ENCODE peak calls at places on chromosomes 16 and 17, in ten cellular contexts. H is suprapubic skin, I is RWPE1, X is upper lobe of right lung, R is A673, N is heart right ventricle, W is A549, V is cardiac muscle cell, O is AG04450, F is dorsolateral prefrontal cortex. T is an unnamed sample.

GRCh38 chr16:28280881-28281836 is 11.2 kb upstream of the SBK1 start:
- DNase-seq in N (no peak), F (no peak), I (no peak), W (peak), R (peak), H (no peak), X (no peak), V (no peak), O (no peak), T (no peak)

GRCh38 chr16:10123141-10123540 is 59.1 kb downstream of the GRIN2A start:
- DNase-seq in H (no peak), R (no peak), X (no peak), V (no peak), O (no peak), I (no peak), W (no peak), F (no peak), N (no peak), T (no peak)

GRCh38 chr17:82238562-82239201 is 9.8 kb downstream of the SLC16A3 start:
- DNase-seq in F (peak), H (peak), I (peak), V (no peak), O (no peak), R (peak), W (peak), X (peak), N (peak), T (peak)

GRCh38 chr17:68981288-68981687 is 26.1 kb upstream of the ABCA8 start:
- DNase-seq in H (no peak), N (no peak), V (no peak), F (no peak), O (peak), R (peak), X (no peak), I (peak), W (no peak), T (no peak)

GRCh38 chr17:47848198-47848513 is 2.8 kb downstream of the SP6 start:
- DNase-seq in H (no peak), N (no peak), R (no peak), O (no peak), W (no peak), V (no peak), F (no peak), I (no peak), X (no peak), T (no peak)

GRCh38 chr16:48158296-48158695 is 2.5 kb upstream of the ABCC12 start:
- DNase-seq in H (no peak), W (peak), I (peak), N (no peak), O (peak), F (no peak), X (no peak), R (no peak), V (no peak), T (no peak)

GRCh38 chr17:81030726-81031570 is 4.0 kb upstream of the BAIAP2 start:
- DNase-seq in V (no peak), F (no peak), O (no peak), X (peak), R (no peak), I (no peak), W (no peak), H (no peak), N (no peak), T (peak)

GRCh38 chr16:75555213-75555706 is 792 bp downstream of the TMEM231 start:
- DNase-seq in X (peak), I (peak), H (peak), N (peak), R (peak), O (peak), V (peak), W (peak), F (peak), T (peak)

GRCh38 chr16:77660311-77660710 is 62.0 kb upstream of the NUDT7 start:
- DNase-seq in X (no peak), F (no peak), H (no peak), W (peak), I (peak), O (peak), N (no peak), V (peak), R (peak), T (no peak)

GRCh38 chr16:85484337-85485295 is 128.5 kb upstream of the GSE1 start:
- DNase-seq in V (no peak), I (no peak), X (peak), F (no peak), R (no peak), O (no peak), W (no peak), N (no peak), H (no peak), T (no peak)

GRCh38 chr16:17177968-17178880 is 292.5 kb downstream of the XYLT1 start:
- DNase-seq in I (no peak), N (no peak), O (no peak), V (peak), W (no peak), R (no peak), F (no peak), X (no peak), H (no peak), T (no peak)

GRCh38 chr17:17723354-17724261 is 42.4 kb downstream of the RAI1 start:
- DNase-seq in N (no peak), X (no peak), H (no peak), O (peak), F (peak), V (peak), I (no peak), W (no peak), R (peak), T (no peak)

GRCh38 chr17:27222515-27222914 is 71.4 kb upstream of the WSB1 start:
- DNase-seq in I (no peak), X (no peak), F (no peak), W (no peak), O (no peak), H (no peak), V (no peak), R (no peak), N (no peak), T (no peak)

GRCh38 chr16:27437946-27438345 is 36.0 kb downstream of the IL21R start:
- DNase-seq in H (peak), V (no peak), I (no peak), F (no peak), N (no peak), X (no peak), R (no peak), O (no peak), W (no peak), T (peak)

GRCh38 chr17:65017375-65017774 is 39.2 kb downstream of the GNA13 start:
- DNase-seq in O (no peak), N (no peak), H (no peak), F (no peak), V (no peak), W (no peak), I (no peak), R (no peak), X (no peak), T (no peak)

GRCh38 chr16:31695667-31696066 is 168.0 kb downstream of the AHSP start:
- DNase-seq in N (no peak), O (no peak), W (no peak), X (no peak), I (no peak), F (no peak), H (no peak), V (no peak), R (peak), T (no peak)

GRCh38 chr17:35536664-35537160 is 766 bp downstream of the SLFN12L start:
- DNase-seq in I (no peak), X (no peak), W (no peak), F (no peak), V (no peak), H (no peak), R (no peak), O (no peak), N (no peak), T (no peak)

GRCh38 chr17:61208301-61209098 is 191.1 kb upstream of the TBX2 start:
- DNase-seq in V (no peak), X (no peak), W (peak), H (no peak), O (peak), I (no peak), N (no peak), R (no peak), F (no peak), T (no peak)

GRCh38 chr17:75693500-75694481 is 26.7 kb downstream of the SAP30BP start:
- DNase-seq in W (peak), I (peak), R (peak), N (peak), X (peak), H (peak), V (peak), O (no peak), F (peak), T (peak)

GRCh38 chr16:3618782-3619166 is 7.4 kb upstream of the SLX4 start:
- DNase-seq in V (no peak), I (peak), R (no peak), X (no peak), N (no peak), F (no peak), O (no peak), W (peak), H (no peak), T (no peak)

GRCh38 chr16:66254751-66255150 is 111.7 kb upstream of the CDH5 start:
- DNase-seq in R (no peak), H (no peak), W (no peak), N (no peak), O (no peak), X (no peak), I (no peak), F (no peak), V (no peak), T (no peak)

GRCh38 chr16:86827521-86827920 is 249.2 kb downstream of the FOXL1 start:
- DNase-seq in H (no peak), R (no peak), O (no peak), N (no peak), F (no peak), I (no peak), W (no peak), X (no peak), V (no peak), T (no peak)

GRCh38 chr16:10552281-10552680 is 28.1 kb downstream of the EMP2 start:
- DNase-seq in R (no peak), N (no peak), W (no peak), F (no peak), H (no peak), O (no peak), V (no peak), I (no peak), X (no peak), T (no peak)

GRCh38 chr16:84827131-84827574 is 7.4 kb downstream of the CRISPLD2 start:
- DNase-seq in R (no peak), N (no peak), O (no peak), H (no peak), V (peak), X (no peak), F (no peak), I (no peak), W (no peak), T (no peak)

DNA sequence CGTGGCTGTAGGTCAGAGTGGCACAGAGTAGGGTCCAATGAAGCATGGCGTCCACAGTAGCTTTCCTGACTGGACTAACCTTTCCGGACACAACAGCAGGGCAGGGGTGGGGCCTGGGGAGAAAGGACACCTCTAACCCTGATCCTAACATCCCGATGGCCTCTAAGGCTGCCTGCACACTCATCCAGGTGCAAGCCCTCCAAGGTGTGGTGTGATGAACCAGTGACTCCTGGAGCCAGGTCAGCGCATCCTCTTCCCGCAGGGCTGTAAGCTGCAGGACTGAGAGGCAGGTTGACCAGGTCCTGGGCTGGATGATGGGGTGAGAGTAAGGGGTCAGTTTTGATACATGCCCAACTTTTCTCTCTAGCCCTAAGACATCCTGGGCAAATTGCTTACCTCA is 3.1 kb upstream of the ERBB2 start:
- DNase-seq in N (no peak), F (no peak), X (peak), V (no peak), W (no peak), H (no peak), R (no peak), O (no peak), I (no peak), T (no peak)
- TF ChIP-seq CTCF in N (no peak), F (no peak), X (no peak), V (no peak), W (no peak), H (no peak), R (no peak), O (no peak), I (no peak), T (no peak)

GRCh38 chr17:49548051-49548505 is 27.6 kb upstream of the NXPH3 start:
- DNase-seq in I (no peak), R (no peak), V (no peak), F (no peak), N (peak), O (no peak), W (no peak), X (no peak), H (peak), T (no peak)
- H3K27ac ChIP-seq in I (no peak), R (no peak), V (no peak), F (no peak), N (peak), O (no peak), W (no peak), X (no peak), H (no peak), T (no peak)

DNA sequence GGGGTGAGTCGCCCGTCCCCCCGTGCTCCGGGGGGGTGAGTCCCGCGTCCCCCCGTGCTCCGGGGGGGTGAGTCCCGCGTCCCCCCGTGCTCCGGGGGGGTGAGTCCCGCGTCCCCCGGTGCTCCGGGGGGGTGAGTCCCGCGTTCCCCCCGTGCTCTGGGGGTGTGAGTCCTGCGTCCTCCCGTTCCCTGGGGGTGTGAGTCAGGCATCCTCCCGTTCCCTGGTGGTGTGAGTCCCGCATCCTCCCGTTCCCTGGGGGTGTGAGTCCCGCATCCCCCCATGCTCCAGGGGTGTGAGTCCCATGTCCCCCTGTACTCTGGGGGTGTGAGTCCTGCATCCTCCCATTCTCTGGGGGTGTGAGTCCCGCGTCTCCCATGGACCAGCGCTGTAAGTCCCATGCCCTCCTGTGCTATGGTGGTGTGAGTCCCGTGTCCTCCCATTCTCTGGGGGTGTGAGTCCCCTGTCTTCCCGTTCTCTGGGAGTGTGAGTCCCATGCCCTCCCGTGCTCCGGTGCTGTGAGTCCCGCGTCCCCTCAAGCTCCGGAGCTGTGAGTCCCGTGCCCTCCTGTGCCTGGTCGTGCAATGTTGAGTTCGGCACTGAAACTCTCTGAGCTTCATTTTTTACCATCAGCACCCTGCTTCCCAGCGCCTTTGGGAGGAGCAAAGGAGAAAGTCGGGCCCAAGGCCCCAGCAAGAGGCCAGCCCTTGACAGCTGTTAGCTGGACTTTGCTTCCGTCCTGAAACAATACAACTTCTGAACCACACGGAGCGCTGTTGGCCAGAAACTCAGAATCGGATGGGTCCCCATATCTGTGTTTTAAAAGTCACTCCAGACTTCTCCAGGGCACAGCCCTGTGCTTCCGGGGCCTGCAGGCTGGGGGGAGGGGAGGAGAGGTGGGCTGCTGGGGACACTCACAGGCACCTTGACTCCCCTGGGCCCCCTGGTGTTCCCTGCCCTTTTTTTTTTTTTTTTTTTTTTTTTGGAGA is 11.5 kb upstream of the ZC3H18 start:
- DNase-seq in N (peak), W (peak), R (peak), O (peak), H (no peak), I (peak), X (no peak), V (peak), F (peak), T (peak)
- TF ChIP-seq CTCF in N (peak), W (peak), R (peak), O (peak), H (peak), I (peak), X (peak), V (peak), F (peak), T (peak)

GRCh38 chr17:41301916-41302901 is at the start of gene KRTAP29-1:
- DNase-seq in I (no peak), N (peak), R (no peak), V (no peak), F (no peak), X (no peak), H (no peak), O (no peak), W (no peak), T (no peak)
- H3K27ac ChIP-seq in I (peak), N (peak), R (no peak), V (no peak), F (no peak), X (no peak), H (no peak), O (no peak), W (no peak), T (no peak)

GRCh38 chr16:24049113-24049512 is 207.0 kb upstream of the CACNG3 start:
- DNase-seq in V (no peak), H (no peak), I (no peak), O (no peak), R (no peak), F (no peak), W (no peak), X (no peak), N (no peak), T (no peak)

GRCh38 chr16:24046442-24046841 is 209.7 kb upstream of the CACNG3 start:
- DNase-seq in O (no peak), F (no peak), X (no peak), W (no peak), H (no peak), R (peak), I (no peak), N (no peak), V (peak), T (no peak)

GRCh38 chr16:24044467-24044866 is 208.7 kb downstream of the PRKCB start:
- DNase-seq in N (no peak), W (no peak), I (no peak), F (no peak), O (no peak), H (no peak), X (no peak), V (no peak), R (no peak), T (no peak)

GRCh38 chr16:24041834-24042631 is 206.2 kb downstream of the PRKCB start:
- DNase-seq in I (peak), N (peak), X (peak), R (peak), V (peak), F (peak), H (no peak), O (peak), W (peak), T (peak)

DNA sequence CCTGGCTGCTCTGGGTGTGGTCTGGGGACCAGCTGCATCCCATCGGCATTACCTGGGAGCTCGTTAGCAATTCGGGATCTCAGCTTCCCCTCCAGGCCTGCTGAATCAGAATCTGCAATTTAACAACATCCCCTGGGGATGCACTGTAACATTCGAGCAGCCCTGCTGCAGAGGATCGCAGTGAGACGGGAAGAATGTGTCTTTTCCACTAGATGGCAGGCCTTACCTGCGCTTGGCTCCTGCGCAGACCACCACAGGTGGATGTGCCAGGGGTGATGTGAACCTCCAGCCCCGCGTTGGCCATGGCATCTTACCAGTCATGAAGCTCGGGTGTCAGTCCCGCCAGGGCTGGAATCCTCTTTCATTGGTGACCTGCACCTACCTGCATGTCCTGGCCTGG is 209.9 kb downstream of the PRKCB start:
- DNase-seq in N (no peak), V (peak), W (peak), R (peak), F (peak), H (no peak), X (no peak), I (peak), O (no peak), T (no peak)
- TF ChIP-seq CTCF in N (no peak), V (peak), W (peak), R (peak), F (peak), H (no peak), X (no peak), I (peak), O (no peak), T (no peak)

DNA sequence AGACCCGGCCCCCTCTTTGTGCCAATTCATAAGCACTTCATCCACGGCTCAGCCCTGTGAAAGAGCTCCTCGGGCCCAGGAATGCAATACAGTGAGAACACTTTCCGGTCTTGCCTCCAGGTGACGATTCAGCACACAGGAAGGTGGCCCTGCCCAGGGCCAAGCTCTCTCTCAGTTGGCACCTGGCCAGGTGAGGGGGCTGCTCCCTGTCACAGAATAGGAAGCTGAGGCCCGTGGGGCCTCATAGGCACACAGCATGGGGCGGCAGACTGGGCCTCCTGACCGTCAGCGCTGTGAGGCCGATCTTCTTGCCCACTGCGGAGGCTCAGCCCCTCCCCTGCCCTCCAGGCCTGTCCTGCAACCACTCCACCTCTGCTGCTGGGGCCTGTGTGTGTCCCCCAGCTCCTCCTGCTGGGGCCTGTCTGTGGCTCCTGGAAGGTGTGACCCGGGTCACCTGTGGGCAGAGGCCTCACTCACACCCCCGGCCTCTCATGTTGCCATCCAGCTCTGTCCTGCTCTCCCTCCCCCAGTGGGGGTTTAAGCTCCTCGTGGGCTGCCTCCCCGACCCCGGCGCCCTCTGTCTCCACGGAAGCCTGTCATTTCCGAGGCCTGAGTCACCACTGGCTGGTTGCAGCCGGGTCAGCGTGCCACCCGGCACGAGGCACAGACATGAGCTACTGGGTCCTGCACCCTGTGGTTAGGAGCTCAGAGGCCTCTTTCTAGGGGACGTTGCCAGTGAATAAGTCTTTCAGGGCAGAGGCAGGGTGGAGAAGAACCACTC is 114.4 kb downstream of the SEC14L1 start:
- DNase-seq in X (peak), V (no peak), H (no peak), O (peak), I (peak), F (peak), N (no peak), W (peak), R (no peak), T (no peak)
- H3K27ac ChIP-seq in X (peak), V (no peak), H (no peak), O (peak), I (peak), F (no peak), N (no peak), W (peak), R (no peak), T (no peak)

GRCh38 chr17:41263212-41263611 is 2.0 kb upstream of the KRTAP9-6 start:
- DNase-seq in F (no peak), O (no peak), V (no peak), H (no peak), X (no peak), I (no peak), R (no peak), W (no peak), N (no peak), T (no peak)
- TF ChIP-seq CTCF in F (no peak), O (no peak), V (no peak), H (no peak), X (no peak), I (no peak), R (no peak), W (no peak), N (no peak), T (no peak)